ENCODE peak calls at places on chromosomes 16 and 17, in eight cellular contexts. M is HepG2, W is IMR-90, Q is body of pancreas, J is lower lobe of right lung, I is prostate gland, U is sigmoid colon, O is stomach. H is an unnamed sample.

GRCh38 chr17:75703591-75703990 is 17.7 kb upstream of the ITGB4 start:
- DNase-seq in M (no peak), W (no peak), Q (no peak), J (no peak), I (no peak), U (no peak), O (no peak), H (no peak)

GRCh38 chr16:54242199-54242598 is 44.4 kb downstream of the IRX3 start:
- DNase-seq in M (peak; percentile 53), W (no peak), Q (no peak), J (no peak), I (peak; percentile 7), U (no peak), O (no peak), H (no peak)

GRCh38 chr17:17109896-17110295 is 67.6 kb downstream of the MPRIP start:
- DNase-seq in M (no peak), W (no peak), Q (no peak), J (peak; percentile 88), I (no peak), U (no peak), O (peak; percentile 65), H (peak; percentile 87)

GRCh38 chr16:67967956-67968439 is 439 bp downstream of the SLC12A4 start:
- DNase-seq in M (no peak), W (peak; percentile 25), Q (peak; percentile 42), J (no peak), I (no peak), U (no peak), O (peak; percentile 43), H (no peak)

GRCh38 chr16:85234310-85235235 is 122.3 kb upstream of the CIBAR2 start:
- DNase-seq in M (peak; percentile 70), W (peak; percentile 85), Q (peak; percentile 48), J (peak; percentile 56), I (no peak), U (peak; percentile 85), O (peak; percentile 51), H (peak; percentile 84)

GRCh38 chr16:29951966-29952365 is 9.9 kb upstream of the TMEM219 start:
- DNase-seq in M (no peak), W (no peak), Q (no peak), J (no peak), I (no peak), U (no peak), O (no peak), H (no peak)

GRCh38 chr16:5925850-5926249 is 828.3 kb upstream of the EEF2KMT start:
- DNase-seq in M (no peak), W (no peak), Q (no peak), J (no peak), I (no peak), U (no peak), O (no peak), H (no peak)

GRCh38 chr17:37273419-37274051 is 102.2 kb upstream of the C17orf78 start:
- DNase-seq in M (no peak), W (peak; percentile 84), Q (no peak), J (no peak), I (no peak), U (no peak), O (no peak), H (no peak)

GRCh38 chr17:50440172-50440837 is 14.3 kb downstream of the ACSF2 start:
- DNase-seq in M (peak; percentile 67), W (no peak), Q (peak; percentile 56), J (peak; percentile 69), I (no peak), U (no peak), O (peak; percentile 87), H (no peak)

GRCh38 chr17:2151634-2152033 is 96.7 kb downstream of the HIC1 start:
- DNase-seq in M (no peak), W (peak; percentile 34), Q (no peak), J (no peak), I (no peak), U (no peak), O (no peak), H (no peak)

GRCh38 chr16:87740441-87740840 is 25.3 kb downstream of the KLHDC4 start:
- DNase-seq in M (no peak), W (peak; percentile 21), Q (no peak), J (no peak), I (no peak), U (no peak), O (no peak), H (no peak)

GRCh38 chr16:3868967-3869366 is 11.5 kb downstream of the CREBBP start:
- DNase-seq in M (no peak), W (no peak), Q (no peak), J (no peak), I (no peak), U (no peak), O (no peak), H (no peak)

GRCh38 chr17:39167492-39167891 is 1.5 kb upstream of the ARL5C start:
- DNase-seq in M (no peak), W (no peak), Q (peak; percentile 37), J (no peak), I (no peak), U (no peak), O (no peak), H (no peak)

GRCh38 chr17:76726766-76727718 is at the start of gene METTL23:
- DNase-seq in M (peak; percentile 68), W (peak; percentile 77), Q (peak; percentile 87), J (peak; percentile 91), I (peak; percentile 79), U (peak; percentile 95), O (peak; percentile 88), H (peak; percentile 97)

GRCh38 chr16:5008311-5008731 is 25.4 kb downstream of the NAGPA start:
- DNase-seq in M (no peak), W (no peak), Q (no peak), J (peak; percentile 20), I (no peak), U (no peak), O (no peak), H (no peak)

GRCh38 chr16:35171106-35171505 is 1711.7 kb downstream of the TP53TG3F start:
- DNase-seq in M (no peak), W (no peak), Q (no peak), J (no peak), I (no peak), U (no peak), O (no peak), H (peak; percentile 34)

GRCh38 chr17:82053130-82053529 is 1.4 kb downstream of the GPS1 start:
- DNase-seq in M (no peak), W (no peak), Q (no peak), J (no peak), I (no peak), U (no peak), O (no peak), H (peak; percentile 69)
- H3K4me3 ChIP-seq in M (peak overlapping the region; percentile 76), W (peak overlapping the region; percentile 99), Q (no peak overlapping the region), J (peak overlapping the region; percentile 86), I (peak overlapping the region; percentile 75), U (no peak overlapping the region), O (peak overlapping the region; percentile 67), H (no peak overlapping the region)

GRCh38 chr17:80874866-80875445 is 116.7 kb upstream of the CHMP6 start:
- DNase-seq in M (no peak), W (no peak), Q (no peak), J (peak; percentile 37), I (no peak), U (no peak), O (no peak), H (no peak)

GRCh38 chr17:80878876-80879722 is 112.5 kb upstream of the CHMP6 start:
- DNase-seq in M (no peak), W (no peak), Q (no peak), J (no peak), I (no peak), U (no peak), O (no peak), H (peak; percentile 63)

GRCh38 chr17:80877829-80878303 is 113.8 kb upstream of the CHMP6 start:
- DNase-seq in M (no peak), W (no peak), Q (no peak), J (peak; percentile 20), I (no peak), U (no peak), O (no peak), H (peak; percentile 45)

GRCh38 chr17:80879723-80880649 is 111.7 kb upstream of the CHMP6 start:
- DNase-seq in M (no peak), W (no peak), Q (no peak), J (peak; percentile 34), I (no peak), U (peak; percentile 46), O (no peak), H (peak; percentile 79)

GRCh38 chr17:80877095-80877828 is 114.4 kb upstream of the CHMP6 start:
- DNase-seq in M (no peak), W (no peak), Q (no peak), J (peak; percentile 31), I (no peak), U (no peak), O (no peak), H (peak; percentile 73)
- H3K27me3 ChIP-seq in M (no peaks in the 10 kb centered on the region), W (no peaks in the 10 kb centered on the region), Q (no peaks in the 10 kb centered on the region), J (no peaks in the 10 kb centered on the region), I (no peaks in the 10 kb centered on the region), U (no peaks in the 10 kb centered on the region), O (no peaks in the 10 kb centered on the region), H (no peaks in the 10 kb centered on the region)

DNA sequence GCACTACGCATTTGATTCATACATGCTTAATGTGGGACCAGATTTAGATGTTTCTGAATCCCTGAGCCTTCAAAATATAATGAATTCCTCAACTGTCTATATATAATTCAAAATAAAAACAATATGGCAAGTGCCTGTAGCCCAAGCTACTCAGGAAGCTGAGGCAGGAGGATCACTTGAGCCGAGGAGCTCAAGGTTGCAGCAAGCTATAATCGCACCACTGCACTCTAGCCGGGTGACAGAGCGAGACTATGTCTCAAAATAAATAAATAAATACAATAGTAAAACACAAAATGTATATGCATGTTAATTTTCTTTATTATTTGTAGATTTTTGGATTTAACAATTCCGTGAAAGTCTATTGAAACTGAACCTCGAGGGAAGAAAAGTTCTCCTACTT is 50.6 kb upstream of the IRX6 start:
- DNase-seq in M (no peak), W (no peak), Q (no peak), J (no peak), I (no peak), U (no peak), O (no peak), H (no peak)
- H3K4me3 ChIP-seq in M (no peak overlapping the region), W (no peak overlapping the region), Q (no peak overlapping the region), J (no peak overlapping the region), I (no peak overlapping the region), U (no peak overlapping the region), O (no peak overlapping the region), H (no peak overlapping the region)

GRCh38 chr17:8881606-8882005 is 14.1 kb upstream of the PIK3R6 start:
- DNase-seq in M (no peak), W (no peak), Q (no peak), J (no peak), I (no peak), U (no peak), O (no peak), H (peak; percentile 45)

GRCh38 chr17:8875416-8875815 is 7.9 kb upstream of the PIK3R6 start:
- DNase-seq in M (no peak), W (no peak), Q (no peak), J (no peak), I (no peak), U (no peak), O (no peak), H (no peak)

GRCh38 chr17:8875957-8876356 is 8.5 kb upstream of the PIK3R6 start:
- DNase-seq in M (no peak), W (peak; percentile 21), Q (no peak), J (no peak), I (no peak), U (no peak), O (no peak), H (no peak)

GRCh38 chr17:8880466-8880865 is 13.0 kb upstream of the PIK3R6 start:
- DNase-seq in M (no peak), W (no peak), Q (no peak), J (no peak), I (no peak), U (no peak), O (no peak), H (peak; percentile 62)

GRCh38 chr17:8877984-8878383 is 10.5 kb upstream of the PIK3R6 start:
- DNase-seq in M (no peak), W (no peak), Q (no peak), J (no peak), I (no peak), U (no peak), O (no peak), H (peak; percentile 31)
- H3K27me3 ChIP-seq in M (peaks cover 4% of the 10 kb centered on the region), W (no peaks in the 10 kb centered on the region), Q (no peaks in the 10 kb centered on the region), J (peaks cover 7% of the 10 kb centered on the region), I (no peaks in the 10 kb centered on the region), U (peaks cover 12% of the 10 kb centered on the region), O (peaks cover 38% of the 10 kb centered on the region), H (no peaks in the 10 kb centered on the region)